ENCODE peak calls at places on chromosomes 2 and 18, in seven cellular contexts. P is IMR-90, B is left ventricle myocardium inferior, L is hepatocyte, D is esophagus squamous epithelium, Q is pancreas, G is thyroid gland. V is an unnamed sample.

GRCh38 chr2:99640568-99641215 is 150.9 kb upstream of the REV1 start:
- DNase-seq in B (no peak), D (no peak), P (peak; percentile 29), G (no peak), Q (no peak), L (no peak), V (no peak)

GRCh38 chr2:230868151-230868946 is 3.6 kb downstream of the ITM2C start:
- DNase-seq in B (no peak), P (no peak), D (no peak), G (no peak), L (peak; percentile 40), Q (no peak), V (no peak)

GRCh38 chr2:55827855-55828254 is 95.7 kb downstream of the EFEMP1 start:
- DNase-seq in B (no peak), Q (no peak), D (no peak), G (no peak), P (peak; percentile 11), L (no peak), V (no peak)

GRCh38 chr2:28448738-28449100 is 47.1 kb upstream of the PLB1 start:
- DNase-seq in P (no peak), L (no peak), B (no peak), G (no peak), D (no peak), Q (no peak), V (no peak)

GRCh38 chr18:75204262-75204977 is 4.5 kb downstream of the PTGR3 start:
- DNase-seq in D (no peak), G (peak; percentile 62), L (peak; percentile 47), Q (no peak), B (peak; percentile 50), P (peak; percentile 36), V (no peak)

GRCh38 chr18:73752546-73752945 is 395.1 kb downstream of the FBXO15 start:
- DNase-seq in G (no peak), L (no peak), Q (no peak), P (peak; percentile 87), D (no peak), B (no peak), V (no peak)

GRCh38 chr2:60294901-60295590 is 258.4 kb downstream of the BCL11A start:
- DNase-seq in D (no peak), L (no peak), Q (no peak), P (no peak), B (no peak), G (no peak), V (no peak)

GRCh38 chr2:236352761-236353593 is 88.8 kb upstream of the ASB18 start:
- DNase-seq in B (no peak), G (peak; percentile 31), P (peak; percentile 29), D (no peak), Q (no peak), L (peak; percentile 62), V (peak; percentile 24)

GRCh38 chr18:59665057-59666007 is 31.9 kb downstream of the CCBE1 start:
- DNase-seq in P (peak; percentile 57), Q (no peak), D (no peak), B (no peak), G (no peak), L (no peak), V (no peak)

GRCh38 chr2:122236152-122236892 is 480.9 kb downstream of the TSN start:
- DNase-seq in B (no peak), Q (peak; percentile 39), P (no peak), L (no peak), D (no peak), G (no peak), V (no peak)

GRCh38 chr2:49583010-49583409 is 428.7 kb upstream of the FSHR start:
- DNase-seq in Q (no peak), G (no peak), B (no peak), L (no peak), P (no peak), D (no peak), V (no peak)

GRCh38 chr2:217766356-217766755 is 236.4 kb downstream of the TNS1 start:
- DNase-seq in L (no peak), Q (no peak), P (no peak), G (no peak), B (no peak), D (no peak), V (no peak)

GRCh38 chr2:19745318-19746136 is 156.3 kb downstream of the TTC32 start:
- DNase-seq in L (no peak), P (no peak), D (no peak), Q (no peak), B (no peak), G (no peak), V (no peak)

GRCh38 chr2:239274391-239275001 is 126.3 kb downstream of the HDAC4 start:
- DNase-seq in B (no peak), G (no peak), P (peak; percentile 70), L (no peak), D (no peak), Q (no peak), V (no peak)

GRCh38 chr2:237025090-237025865 is 60.4 kb upstream of the COPS8 start:
- DNase-seq in L (peak; percentile 90), P (peak; percentile 90), Q (no peak), G (no peak), D (no peak), B (no peak), V (no peak)

GRCh38 chr2:12694990-12695774 is 21.6 kb upstream of the TRIB2 start:
- DNase-seq in Q (no peak), D (no peak), P (no peak), G (no peak), L (no peak), B (no peak), V (no peak)
- TF ChIP-seq CTCF in Q (no peak), D (no peak), P (no peak), G (no peak), L (no peak), B (no peak), V (no peak)

GRCh38 chr2:84960157-84960506 is 10.8 kb upstream of the KCMF1 start:
- DNase-seq in D (no peak), B (no peak), G (no peak), P (no peak), L (no peak), Q (no peak), V (no peak)
- H3K27ac ChIP-seq in D (no peak overlapping the region), B (no peak overlapping the region), G (no peak overlapping the region), P (peak overlapping the region; percentile 72), L (no peak overlapping the region), Q (peak overlapping the region; percentile 86), V (no peak overlapping the region)

DNA sequence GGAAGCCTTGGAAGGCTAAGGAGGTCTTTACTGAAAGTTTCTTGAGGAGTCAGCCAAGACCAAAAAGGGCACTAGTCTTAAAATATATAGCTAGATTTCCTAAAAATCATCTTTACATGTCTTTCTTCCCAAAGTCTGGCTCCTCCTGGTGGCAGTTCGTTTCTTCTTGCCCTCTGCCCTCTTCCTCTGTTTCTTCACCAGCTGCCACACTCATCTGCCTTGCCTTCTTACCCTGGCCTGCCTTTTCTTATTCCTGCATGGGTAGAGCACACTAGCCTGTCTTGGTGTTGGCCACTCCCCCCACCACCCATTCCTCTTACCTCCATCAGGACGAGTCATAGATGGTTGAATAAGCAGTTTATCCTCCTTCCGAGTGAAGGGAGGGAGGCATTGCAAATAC is 129.8 kb downstream of the RAPGEF4 start:
- DNase-seq in D (no peak), L (no peak), Q (no peak), B (no peak), G (no peak), P (peak; percentile 48), V (no peak)
- TF ChIP-seq CTCF in D (no peak), L (no peak), Q (no peak), B (no peak), G (no peak), P (peak; percentile 25), V (no peak)

GRCh38 chr18:48837676-48838075 is 113.1 kb downstream of the SMAD7 start:
- DNase-seq in B (no peak), P (no peak), D (no peak), Q (no peak), L (no peak), G (no peak), V (no peak)

GRCh38 chr18:48836806-48837615 is 113.8 kb downstream of the SMAD7 start:
- DNase-seq in L (no peak), B (no peak), G (no peak), Q (no peak), D (no peak), P (no peak), V (no peak)

GRCh38 chr18:48838921-48839818 is 111.6 kb downstream of the SMAD7 start:
- DNase-seq in Q (no peak), D (no peak), G (no peak), L (peak; percentile 33), B (no peak), P (peak; percentile 73), V (no peak)

GRCh38 chr18:48839819-48840490 is 110.8 kb downstream of the SMAD7 start:
- DNase-seq in B (no peak), G (no peak), L (no peak), D (no peak), P (no peak), Q (no peak), V (no peak)

DNA sequence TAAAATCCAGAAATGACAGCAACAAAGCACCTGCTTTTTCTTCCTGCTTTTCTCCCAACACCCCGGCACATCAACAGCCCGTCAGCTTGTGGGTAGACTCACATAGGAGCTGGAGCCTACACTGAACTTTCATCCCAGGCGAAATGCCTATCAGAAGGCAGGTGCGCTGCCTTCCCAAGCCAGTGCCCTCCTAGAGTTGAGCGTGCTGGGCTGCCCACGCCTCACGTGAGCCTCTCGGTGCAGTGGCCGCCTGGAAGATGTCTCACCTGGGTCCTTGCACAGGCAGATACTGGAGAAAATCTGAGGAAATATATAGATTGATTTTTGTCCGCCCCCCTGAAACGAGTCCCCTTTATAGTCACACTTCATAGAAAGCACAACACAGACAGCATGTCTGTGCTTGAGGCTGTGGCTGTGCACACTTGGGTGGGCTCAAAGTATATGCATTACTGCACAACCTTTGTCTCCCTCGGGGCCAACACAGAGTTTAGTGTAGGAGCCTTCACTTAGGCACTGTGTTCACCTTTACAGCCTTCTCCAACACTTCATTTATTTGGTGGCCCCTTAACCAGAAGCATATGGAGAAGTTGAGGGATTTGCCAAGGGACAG is 112.5 kb downstream of the SMAD7 start:
- DNase-seq in L (no peak), P (no peak), Q (no peak), G (no peak), B (no peak), D (no peak), V (no peak)
- H3K27ac ChIP-seq in L (peak overlapping the region; percentile 58), P (peak overlapping the region; percentile 23), Q (no peak overlapping the region), G (no peak overlapping the region), B (no peak overlapping the region), D (no peak overlapping the region), V (no peak overlapping the region)

GRCh38 chr2:103183061-103183460 is 421.2 kb downstream of the TMEM182 start:
- DNase-seq in D (no peak), P (no peak), L (no peak), Q (no peak), G (no peak), B (no peak), V (no peak)
- TF ChIP-seq CTCF in D (no peak), P (no peak), L (no peak), Q (no peak), G (no peak), B (no peak), V (no peak)

DNA sequence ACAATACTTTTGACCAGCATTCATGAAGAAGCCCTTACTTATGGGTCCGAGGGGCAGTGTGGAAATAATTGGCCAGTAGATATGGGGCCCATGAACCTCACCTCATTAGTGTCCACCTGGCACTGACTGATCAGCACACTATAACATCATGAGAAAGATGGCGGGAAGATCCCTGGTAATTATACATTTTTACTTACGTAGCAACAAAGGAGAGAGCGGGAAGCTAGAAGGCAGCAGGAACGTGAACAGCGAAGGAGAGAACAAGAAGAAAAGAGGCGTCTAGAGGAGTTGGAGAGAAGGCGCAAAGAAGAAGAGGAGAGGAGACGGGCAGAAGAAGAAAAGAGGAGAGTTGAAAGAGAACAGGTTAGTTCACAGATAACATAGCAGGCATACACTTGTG is 136.0 kb upstream of the IL1R2 start:
- DNase-seq in D (no peak), G (no peak), Q (no peak), P (no peak), B (no peak), L (no peak), V (no peak)
- H3K27ac ChIP-seq in D (no peak overlapping the region), G (no peak overlapping the region), Q (no peak overlapping the region), P (no peak overlapping the region), B (no peak overlapping the region), L (peak overlapping the region; percentile 78), V (no peak overlapping the region)

V was measured in CD4-positive, alpha-beta T cell.